ENCODE peak calls at places on chromosome 2, in nine cellular contexts. One of them, this sample, is unnamed.

GRCh38 chr2:56981554-56981953 is 797.8 kb downstream of the CCDC85A start:
- DNase-seq in IMR-90: no peak
- DNase-seq in astrocyte of the spinal cord: no peak
- DNase-seq in psoas muscle: no peak
- DNase-seq in HFF-Myc: no peak
- DNase-seq in GM13977: no peak
- DNase-seq in AG04449: peak
- DNase-seq in AG09319: no peak
- DNase-seq in AG10803: peak
- DNase-seq in this sample: no peak

GRCh38 chr2:45770773-45771172 is 119.3 kb downstream of the PRKCE start:
- DNase-seq in IMR-90: peak
- DNase-seq in astrocyte of the spinal cord: no peak
- DNase-seq in psoas muscle: no peak
- DNase-seq in HFF-Myc: no peak
- DNase-seq in GM13977: no peak
- DNase-seq in AG04449: no peak
- DNase-seq in AG09319: no peak
- DNase-seq in AG10803: no peak
- DNase-seq in this sample: no peak

GRCh38 chr2:101883860-101884259 is 107.9 kb upstream of the IL1R2 start:
- DNase-seq in IMR-90: peak
- DNase-seq in astrocyte of the spinal cord: peak
- DNase-seq in psoas muscle: no peak
- DNase-seq in HFF-Myc: peak
- DNase-seq in GM13977: peak
- DNase-seq in AG04449: no peak
- DNase-seq in AG09319: peak
- DNase-seq in AG10803: peak
- DNase-seq in this sample: peak

GRCh38 chr2:207330912-207331311 is 165.2 kb upstream of the KLF7 start:
- DNase-seq in IMR-90: peak
- DNase-seq in astrocyte of the spinal cord: peak
- DNase-seq in psoas muscle: no peak
- DNase-seq in HFF-Myc: peak
- DNase-seq in GM13977: peak
- DNase-seq in AG04449: peak
- DNase-seq in AG09319: peak
- DNase-seq in AG10803: peak
- DNase-seq in this sample: peak

GRCh38 chr2:100623921-100624320 is 61.1 kb downstream of the PDCL3 start:
- DNase-seq in IMR-90: no peak
- DNase-seq in astrocyte of the spinal cord: no peak
- DNase-seq in psoas muscle: no peak
- DNase-seq in HFF-Myc: no peak
- DNase-seq in GM13977: no peak
- DNase-seq in AG04449: no peak
- DNase-seq in AG09319: no peak
- DNase-seq in AG10803: no peak
- DNase-seq in this sample: no peak

GRCh38 chr2:200257570-200257969 is 48.9 kb upstream of the SPATS2L start:
- DNase-seq in IMR-90: no peak
- DNase-seq in astrocyte of the spinal cord: no peak
- DNase-seq in psoas muscle: no peak
- DNase-seq in HFF-Myc: no peak
- DNase-seq in GM13977: no peak
- DNase-seq in AG04449: no peak
- DNase-seq in AG09319: no peak
- DNase-seq in AG10803: no peak
- DNase-seq in this sample: no peak

GRCh38 chr2:144156736-144157645 is 362.9 kb downstream of the ZEB2 start:
- DNase-seq in IMR-90: no peak
- DNase-seq in astrocyte of the spinal cord: no peak
- DNase-seq in psoas muscle: no peak
- DNase-seq in HFF-Myc: no peak
- DNase-seq in GM13977: peak
- DNase-seq in AG04449: no peak
- DNase-seq in AG09319: no peak
- DNase-seq in AG10803: no peak
- DNase-seq in this sample: no peak

GRCh38 chr2:120262761-120263428 is 10.2 kb downstream of the RALB start:
- DNase-seq in IMR-90: peak
- DNase-seq in astrocyte of the spinal cord: no peak
- DNase-seq in psoas muscle: no peak
- DNase-seq in HFF-Myc: no peak
- DNase-seq in GM13977: no peak
- DNase-seq in AG04449: no peak
- DNase-seq in AG09319: no peak
- DNase-seq in AG10803: peak
- DNase-seq in this sample: peak

GRCh38 chr2:792687-793086 is 115.5 kb upstream of the TMEM18 start:
- DNase-seq in IMR-90: no peak
- DNase-seq in astrocyte of the spinal cord: no peak
- DNase-seq in psoas muscle: no peak
- DNase-seq in HFF-Myc: no peak
- DNase-seq in GM13977: no peak
- DNase-seq in AG04449: no peak
- DNase-seq in AG09319: no peak
- DNase-seq in AG10803: no peak
- DNase-seq in this sample: no peak

GRCh38 chr2:138814123-138814883 is 34.1 kb upstream of the NXPH2 start:
- DNase-seq in IMR-90: no peak
- DNase-seq in astrocyte of the spinal cord: no peak
- DNase-seq in psoas muscle: no peak
- DNase-seq in HFF-Myc: no peak
- DNase-seq in GM13977: peak
- DNase-seq in AG04449: no peak
- DNase-seq in AG09319: no peak
- DNase-seq in AG10803: no peak
- DNase-seq in this sample: peak

GRCh38 chr2:231670892-231671616 is 37.3 kb upstream of the PTMA start:
- DNase-seq in IMR-90: no peak
- DNase-seq in astrocyte of the spinal cord: no peak
- DNase-seq in psoas muscle: no peak
- DNase-seq in HFF-Myc: no peak
- DNase-seq in GM13977: no peak
- DNase-seq in AG04449: no peak
- DNase-seq in AG09319: no peak
- DNase-seq in AG10803: no peak
- DNase-seq in this sample: no peak

GRCh38 chr2:119545754-119546445 is 1.7 kb downstream of the CFAP221 start:
- DNase-seq in IMR-90: no peak
- DNase-seq in astrocyte of the spinal cord: peak
- DNase-seq in psoas muscle: no peak
- DNase-seq in HFF-Myc: no peak
- DNase-seq in GM13977: no peak
- DNase-seq in AG04449: no peak
- DNase-seq in AG09319: no peak
- DNase-seq in AG10803: peak
- DNase-seq in this sample: no peak

GRCh38 chr2:19899853-19900525 is 1.8 kb downstream of the TTC32 start:
- DNase-seq in IMR-90: no peak
- DNase-seq in astrocyte of the spinal cord: no peak
- DNase-seq in psoas muscle: no peak
- DNase-seq in HFF-Myc: no peak
- DNase-seq in GM13977: peak
- DNase-seq in AG04449: no peak
- DNase-seq in AG09319: no peak
- DNase-seq in AG10803: no peak
- DNase-seq in this sample: no peak

GRCh38 chr2:190875881-190876280 is 4.7 kb upstream of the GLS start:
- DNase-seq in IMR-90: no peak
- DNase-seq in astrocyte of the spinal cord: no peak
- DNase-seq in psoas muscle: no peak
- DNase-seq in HFF-Myc: no peak
- DNase-seq in GM13977: no peak
- DNase-seq in AG04449: no peak
- DNase-seq in AG09319: no peak
- DNase-seq in AG10803: no peak
- DNase-seq in this sample: no peak

GRCh38 chr2:4219121-4219520 is 515.7 kb downstream of the DCDC2C start:
- DNase-seq in IMR-90: no peak
- DNase-seq in astrocyte of the spinal cord: no peak
- DNase-seq in psoas muscle: no peak
- DNase-seq in HFF-Myc: no peak
- DNase-seq in GM13977: no peak
- DNase-seq in AG04449: no peak
- DNase-seq in AG09319: no peak
- DNase-seq in AG10803: no peak
- DNase-seq in this sample: no peak

GRCh38 chr2:12807907-12808810 is 91.4 kb downstream of the TRIB2 start:
- DNase-seq in IMR-90: no peak
- DNase-seq in astrocyte of the spinal cord: no peak
- DNase-seq in psoas muscle: no peak
- DNase-seq in HFF-Myc: no peak
- DNase-seq in GM13977: no peak
- DNase-seq in AG04449: no peak
- DNase-seq in AG09319: no peak
- DNase-seq in AG10803: peak
- DNase-seq in this sample: no peak

GRCh38 chr2:12805032-12805431 is 88.3 kb downstream of the TRIB2 start:
- DNase-seq in IMR-90: no peak
- DNase-seq in astrocyte of the spinal cord: no peak
- DNase-seq in psoas muscle: no peak
- DNase-seq in HFF-Myc: no peak
- DNase-seq in GM13977: no peak
- DNase-seq in AG04449: no peak
- DNase-seq in AG09319: no peak
- DNase-seq in AG10803: no peak
- DNase-seq in this sample: no peak

GRCh38 chr2:12806535-12806934 is 89.8 kb downstream of the TRIB2 start:
- DNase-seq in IMR-90: no peak
- DNase-seq in astrocyte of the spinal cord: no peak
- DNase-seq in psoas muscle: no peak
- DNase-seq in HFF-Myc: no peak
- DNase-seq in GM13977: no peak
- DNase-seq in AG04449: no peak
- DNase-seq in AG09319: no peak
- DNase-seq in AG10803: no peak
- DNase-seq in this sample: no peak

GRCh38 chr2:12803616-12804015 is 86.9 kb downstream of the TRIB2 start:
- DNase-seq in IMR-90: no peak
- DNase-seq in astrocyte of the spinal cord: no peak
- DNase-seq in psoas muscle: no peak
- DNase-seq in HFF-Myc: peak
- DNase-seq in GM13977: no peak
- DNase-seq in AG04449: no peak
- DNase-seq in AG09319: no peak
- DNase-seq in AG10803: peak
- DNase-seq in this sample: no peak

DNA sequence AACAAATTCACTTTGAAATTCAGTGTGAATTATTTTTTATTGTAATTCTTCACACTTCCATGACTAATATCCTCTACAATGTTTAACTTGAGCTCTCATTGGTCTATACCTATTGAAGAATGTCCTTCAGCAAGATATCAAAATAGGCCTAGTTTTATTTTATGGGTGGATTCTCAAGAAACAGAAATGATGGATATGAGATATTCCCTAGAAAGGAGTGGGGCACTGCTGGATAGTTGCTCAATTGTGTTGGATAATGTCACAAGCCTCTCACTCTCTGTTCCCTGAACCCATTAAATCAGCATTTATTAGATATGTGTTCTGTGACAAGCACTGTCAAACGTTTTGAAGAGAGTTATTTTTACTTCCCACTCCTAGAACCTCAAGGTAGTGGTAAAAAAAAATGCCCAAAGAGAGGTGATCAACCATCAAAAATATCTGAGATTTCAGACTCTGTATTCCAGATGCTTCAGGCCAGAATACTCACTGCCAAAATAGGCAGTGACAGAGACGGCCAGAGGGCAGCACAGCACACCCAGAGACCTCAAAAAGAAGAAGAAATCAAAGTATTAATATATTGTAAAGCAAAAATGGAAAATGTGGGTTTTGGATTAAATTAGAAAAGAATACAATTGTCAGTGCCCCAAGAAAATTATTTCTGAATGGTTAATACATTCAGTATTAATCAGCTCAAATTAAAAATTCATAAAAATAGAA is 87.6 kb downstream of the TRIB2 start:
- DNase-seq in IMR-90: no peak
- DNase-seq in astrocyte of the spinal cord: no peak
- DNase-seq in psoas muscle: no peak
- DNase-seq in HFF-Myc: no peak
- DNase-seq in GM13977: no peak
- DNase-seq in AG04449: no peak
- DNase-seq in AG09319: no peak
- DNase-seq in AG10803: no peak
- DNase-seq in this sample: no peak
- TF ChIP-seq CTCF in IMR-90: no peak
- TF ChIP-seq CTCF in astrocyte of the spinal cord: no peak
- TF ChIP-seq CTCF in psoas muscle: no peak
- TF ChIP-seq CTCF in HFF-Myc: peak
- TF ChIP-seq CTCF in GM13977: no peak
- TF ChIP-seq CTCF in AG04449: no peak
- TF ChIP-seq CTCF in AG09319: no peak
- TF ChIP-seq CTCF in AG10803: peak
- TF ChIP-seq CTCF in this sample: no peak

DNA sequence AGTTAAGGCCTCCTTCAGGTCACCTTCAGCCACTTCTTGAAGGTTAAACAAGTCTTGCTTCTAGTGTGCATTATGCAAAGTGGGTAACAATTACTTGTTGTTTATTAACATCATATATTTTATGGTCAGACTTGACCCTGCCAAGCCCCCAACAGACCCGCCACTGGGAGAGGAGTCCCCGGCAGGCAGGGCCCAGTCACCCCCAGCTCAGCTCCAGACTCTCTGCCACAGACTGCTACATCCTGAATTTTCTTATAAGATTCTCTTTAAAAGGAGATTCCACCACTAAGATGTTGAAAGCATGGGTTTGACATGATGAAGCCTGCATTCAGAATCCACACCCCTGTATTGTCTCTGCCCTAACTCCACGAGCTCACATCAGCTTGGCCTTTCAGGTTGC is 174.3 kb upstream of the ARL4C start:
- DNase-seq in IMR-90: no peak
- DNase-seq in astrocyte of the spinal cord: no peak
- DNase-seq in psoas muscle: no peak
- DNase-seq in HFF-Myc: no peak
- DNase-seq in GM13977: no peak
- DNase-seq in AG04449: no peak
- DNase-seq in AG09319: no peak
- DNase-seq in AG10803: no peak
- DNase-seq in this sample: no peak
- TF ChIP-seq CTCF in IMR-90: no peak
- TF ChIP-seq CTCF in astrocyte of the spinal cord: no peak
- TF ChIP-seq CTCF in psoas muscle: no peak
- TF ChIP-seq CTCF in HFF-Myc: no peak
- TF ChIP-seq CTCF in GM13977: no peak
- TF ChIP-seq CTCF in AG04449: no peak
- TF ChIP-seq CTCF in AG09319: no peak
- TF ChIP-seq CTCF in AG10803: no peak
- TF ChIP-seq CTCF in this sample: no peak

GRCh38 chr2:236167297-236168109 is 683 bp downstream of the GBX2 start:
- DNase-seq in IMR-90: peak
- DNase-seq in astrocyte of the spinal cord: peak
- DNase-seq in psoas muscle: no peak
- DNase-seq in HFF-Myc: no peak
- DNase-seq in GM13977: peak
- DNase-seq in AG04449: no peak
- DNase-seq in AG09319: no peak
- DNase-seq in AG10803: peak
- DNase-seq in this sample: no peak
- TF ChIP-seq CTCF in IMR-90: peak
- TF ChIP-seq CTCF in astrocyte of the spinal cord: peak
- TF ChIP-seq CTCF in psoas muscle: peak
- TF ChIP-seq CTCF in HFF-Myc: peak
- TF ChIP-seq CTCF in GM13977: no peak
- TF ChIP-seq CTCF in AG04449: no peak
- TF ChIP-seq CTCF in AG09319: peak
- TF ChIP-seq CTCF in AG10803: peak
- TF ChIP-seq CTCF in this sample: no peak

GRCh38 chr2:50635824-50636223 is 396.1 kb downstream of the NRXN1 start:
- DNase-seq in IMR-90: no peak
- DNase-seq in astrocyte of the spinal cord: no peak
- DNase-seq in psoas muscle: no peak
- DNase-seq in HFF-Myc: no peak
- DNase-seq in GM13977: no peak
- DNase-seq in AG04449: no peak
- DNase-seq in AG09319: no peak
- DNase-seq in AG10803: no peak
- DNase-seq in this sample: no peak
- TF ChIP-seq CTCF in IMR-90: no peak
- TF ChIP-seq CTCF in astrocyte of the spinal cord: no peak
- TF ChIP-seq CTCF in psoas muscle: no peak
- TF ChIP-seq CTCF in HFF-Myc: no peak
- TF ChIP-seq CTCF in GM13977: no peak
- TF ChIP-seq CTCF in AG04449: no peak
- TF ChIP-seq CTCF in AG09319: no peak
- TF ChIP-seq CTCF in AG10803: no peak
- TF ChIP-seq CTCF in this sample: no peak